ENCODE peak calls at places on chromosome 17, in ten cellular contexts. T, U, X, P, H, L, C, J, E and D are unnamed samples.

GRCh38 chr17:55587608-55588139 is 76.4 kb upstream of the SMIM36 start:
- DNase-seq in T (no peak), U (no peak), X (no peak), P (no peak), H (no peak), L (no peak), C (no peak), J (peak), E (no peak), D (no peak)

GRCh38 chr17:19273731-19274130 is 36.6 kb downstream of the EPN2 start:
- DNase-seq in T (no peak), U (no peak), X (no peak), P (no peak), H (no peak), L (no peak), C (no peak), J (no peak), E (no peak), D (no peak)

GRCh38 chr17:2453325-2453724 is 52.5 kb upstream of the MNT start:
- DNase-seq in T (no peak), U (no peak), X (no peak), P (no peak), H (no peak), L (no peak), C (no peak), J (no peak), E (no peak), D (no peak)

GRCh38 chr17:412211-413015 is 59.8 kb upstream of the RPH3AL start:
- DNase-seq in T (no peak), U (no peak), X (peak), P (no peak), H (no peak), L (no peak), C (no peak), J (peak), E (peak), D (peak)

GRCh38 chr17:42287305-42288077 is 807 bp upstream of the STAT5A start:
- DNase-seq in T (peak), U (no peak), X (peak), P (peak), H (peak), L (peak), C (no peak), J (peak), E (peak), D (no peak)

GRCh38 chr17:19867094-19867653 is 562 bp downstream of the ULK2 start:
- DNase-seq in T (peak), U (no peak), X (peak), P (peak), H (peak), L (peak), C (no peak), J (peak), E (peak), D (no peak)

GRCh38 chr17:80187090-80187489 is 17.3 kb downstream of the CARD14 start:
- DNase-seq in T (no peak), U (no peak), X (peak), P (no peak), H (no peak), L (no peak), C (no peak), J (peak), E (no peak), D (no peak)

GRCh38 chr17:12415031-12415430 is 250.7 kb upstream of the MYOCD start:
- DNase-seq in T (no peak), U (no peak), X (no peak), P (no peak), H (no peak), L (peak), C (no peak), J (peak), E (no peak), D (no peak)

GRCh38 chr17:78044280-78044835 is 84.2 kb downstream of the TMC6 start:
- DNase-seq in T (no peak), U (no peak), X (no peak), P (no peak), H (no peak), L (no peak), C (no peak), J (no peak), E (no peak), D (no peak)

GRCh38 chr17:21458036-21458435 is 81.9 kb downstream of the KCNJ12 start:
- DNase-seq in T (no peak), U (no peak), X (no peak), P (no peak), H (no peak), L (peak), C (no peak), J (no peak), E (no peak), D (no peak)

GRCh38 chr17:48954300-48954755 is 9.7 kb upstream of the SNF8 start:
- DNase-seq in T (no peak), U (no peak), X (no peak), P (no peak), H (no peak), L (no peak), C (no peak), J (peak), E (peak), D (no peak)

GRCh38 chr17:49438439-49438861 is 23.8 kb upstream of the PHB1 start:
- DNase-seq in T (no peak), U (no peak), X (no peak), P (no peak), H (no peak), L (no peak), C (no peak), J (no peak), E (no peak), D (no peak)

GRCh38 chr17:7011942-7012254 is 526 bp upstream of the RNASEK start:
- DNase-seq in T (no peak), U (no peak), X (no peak), P (no peak), H (no peak), L (no peak), C (no peak), J (no peak), E (no peak), D (no peak)

GRCh38 chr17:31373150-31374082 is 18.1 kb upstream of the RAB11FIP4 start:
- DNase-seq in T (no peak), U (no peak), X (peak), P (no peak), H (no peak), L (no peak), C (no peak), J (peak), E (peak), D (no peak)

GRCh38 chr17:80146121-80147034 is 550 bp downstream of the EIF4A3 start:
- DNase-seq in T (peak), U (no peak), X (peak), P (no peak), H (no peak), L (peak), C (no peak), J (peak), E (peak), D (no peak)

GRCh38 chr17:75540923-75541503 is 15.5 kb downstream of the LLGL2 start:
- DNase-seq in T (no peak), U (no peak), X (no peak), P (no peak), H (no peak), L (no peak), C (no peak), J (no peak), E (no peak), D (no peak)

GRCh38 chr17:40350410-40351184 is 13.9 kb downstream of the GJD3 start:
- DNase-seq in T (no peak), U (no peak), X (peak), P (no peak), H (peak), L (no peak), C (no peak), J (no peak), E (no peak), D (peak)

GRCh38 chr17:61122356-61122913 is 277.2 kb upstream of the TBX2 start:
- DNase-seq in T (no peak), U (no peak), X (no peak), P (no peak), H (no peak), L (no peak), C (no peak), J (no peak), E (no peak), D (no peak)

GRCh38 chr17:4204190-4204589 is 59.6 kb downstream of the ANKFY1 start:
- DNase-seq in T (no peak), U (no peak), X (peak), P (no peak), H (no peak), L (no peak), C (no peak), J (no peak), E (no peak), D (no peak)

GRCh38 chr17:62735027-62735651 is 73.0 kb downstream of the MARCHF10 start:
- DNase-seq in T (no peak), U (no peak), X (no peak), P (no peak), H (no peak), L (no peak), C (no peak), J (no peak), E (no peak), D (no peak)

GRCh38 chr17:19327039-19327776 is 35.3 kb downstream of the B9D1 start:
- DNase-seq in T (no peak), U (no peak), X (no peak), P (no peak), H (no peak), L (no peak), C (no peak), J (peak), E (no peak), D (no peak)

DNA sequence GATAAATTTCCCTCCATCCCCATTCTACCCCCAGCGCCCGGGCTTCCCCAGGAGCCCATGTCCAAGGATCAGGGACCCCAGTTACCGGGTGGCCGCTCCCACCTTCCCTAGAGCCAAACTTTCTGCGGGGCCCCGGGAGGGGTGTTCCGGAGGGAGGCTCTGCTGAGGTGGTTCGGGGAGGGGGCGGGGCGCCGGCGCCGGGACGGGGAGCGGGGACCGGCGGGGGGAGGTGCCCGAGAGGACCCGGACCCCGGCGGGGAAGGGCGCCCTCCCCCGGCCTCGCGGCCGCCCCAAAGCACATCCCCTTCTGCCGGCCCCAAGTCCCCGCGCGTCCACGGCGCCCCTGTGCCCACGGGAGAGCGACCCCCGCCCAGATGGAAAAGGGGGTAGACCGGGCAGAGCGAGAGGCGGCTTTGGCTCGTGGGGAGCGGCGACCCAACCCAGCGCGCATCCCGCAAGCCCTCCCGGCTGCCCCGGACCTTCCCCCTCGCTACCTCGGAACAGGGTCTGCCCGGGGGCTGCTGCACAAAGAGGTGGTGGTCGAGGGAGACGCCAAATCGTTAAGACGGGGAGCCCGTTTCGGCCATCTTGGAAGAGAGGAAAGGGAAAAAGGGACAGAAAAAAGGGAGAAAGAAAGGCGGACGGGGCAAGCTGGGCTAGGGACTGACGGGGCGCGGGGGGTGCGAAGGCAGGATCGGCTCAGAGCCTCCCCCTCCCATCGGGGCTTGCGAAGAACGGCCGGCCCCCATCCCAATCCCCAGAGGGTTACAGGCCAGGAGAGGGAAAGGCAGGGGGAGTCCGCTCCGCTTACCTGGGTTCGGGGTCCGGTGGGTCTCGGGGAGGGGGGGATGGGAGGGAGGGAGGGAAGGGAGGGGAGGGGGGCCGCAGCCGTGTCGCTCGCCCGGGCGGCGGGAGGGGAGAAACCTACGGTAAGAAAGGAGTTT is 479 bp downstream of the PCGF2 start:
- DNase-seq in T (peak), U (no peak), X (no peak), P (peak), H (peak), L (no peak), C (no peak), J (no peak), E (no peak), D (peak)
- TF ChIP-seq CTCF in T (no peak), U (no peak), X (no peak), P (no peak), H (peak), L (no peak), C (no peak), J (no peak), E (no peak), D (no peak)

GRCh38 chr17:50596191-50597037 is 35.9 kb downstream of the CACNA1G start:
- DNase-seq in T (no peak), U (no peak), X (no peak), P (no peak), H (no peak), L (no peak), C (no peak), J (no peak), E (no peak), D (no peak)
- TF ChIP-seq CTCF in T (no peak), U (no peak), X (no peak), P (peak), H (no peak), L (no peak), C (no peak), J (peak), E (peak), D (peak)

DNA sequence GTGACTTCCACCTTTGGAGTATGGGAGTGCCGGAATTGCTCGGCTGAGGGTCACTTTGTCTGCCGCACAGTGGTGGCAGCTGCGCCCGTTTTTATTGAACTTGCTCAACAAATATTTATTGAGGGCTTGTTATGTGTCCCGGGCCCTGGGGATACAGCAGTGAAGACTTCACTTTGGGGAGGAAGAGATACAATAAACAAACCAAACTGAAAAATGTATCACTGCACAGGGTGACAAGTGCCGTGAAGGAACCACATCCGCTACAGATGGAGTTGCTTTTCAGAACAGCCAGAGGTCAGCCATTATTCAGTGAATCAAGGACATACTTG is 185.6 kb downstream of the NTN1 start:
- DNase-seq in T (no peak), U (no peak), X (no peak), P (no peak), H (no peak), L (no peak), C (no peak), J (no peak), E (no peak), D (no peak)
- TF ChIP-seq CTCF in T (no peak), U (no peak), X (no peak), P (no peak), H (no peak), L (no peak), C (no peak), J (no peak), E (no peak), D (no peak)

GRCh38 chr17:28843810-28844137 is 1.2 kb upstream of the FAM222B start:
- DNase-seq in T (no peak), U (no peak), X (no peak), P (no peak), H (no peak), L (peak), C (no peak), J (no peak), E (no peak), D (no peak)

GRCh38 chr17:28841901-28842281 is 699 bp downstream of the FAM222B start:
- DNase-seq in T (no peak), U (no peak), X (no peak), P (no peak), H (no peak), L (no peak), C (no peak), J (no peak), E (peak), D (no peak)

GRCh38 chr17:28842282-28843012 is at the start of gene FAM222B:
- DNase-seq in T (peak), U (peak), X (peak), P (peak), H (peak), L (peak), C (no peak), J (peak), E (peak), D (peak)

GRCh38 chr17:28849281-28849680 is 5.5 kb upstream of the ERAL1 start:
- DNase-seq in T (no peak), U (no peak), X (no peak), P (peak), H (no peak), L (no peak), C (no peak), J (peak), E (peak), D (no peak)

DNA sequence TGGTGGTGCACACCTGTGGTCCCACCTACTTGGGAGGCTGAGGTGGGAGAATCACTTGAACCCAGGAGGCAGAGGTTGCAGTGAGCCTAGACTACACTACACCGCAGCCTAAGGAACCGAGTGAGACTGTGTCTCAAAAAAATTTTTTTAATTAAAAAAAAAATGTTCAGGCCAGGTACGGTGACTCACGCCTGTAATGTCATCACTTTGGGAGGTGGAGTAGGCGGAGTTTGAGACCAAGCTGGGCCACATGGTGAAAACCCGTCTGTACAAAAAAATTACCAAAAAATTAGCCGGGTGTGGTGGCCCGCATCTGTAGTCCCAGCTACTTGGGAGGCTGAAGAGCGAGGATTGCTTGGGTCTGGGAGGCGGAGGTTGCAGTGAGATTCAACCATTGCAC is 3.6 kb upstream of the FAM222B start:
- DNase-seq in T (no peak), U (no peak), X (no peak), P (peak), H (no peak), L (no peak), C (no peak), J (no peak), E (no peak), D (no peak)
- TF ChIP-seq CTCF in T (no peak), U (no peak), X (no peak), P (no peak), H (no peak), L (no peak), C (no peak), J (no peak), E (no peak), D (no peak)

GRCh38 chr17:81863123-81863675 is 2.9 kb upstream of the P4HB start:
- DNase-seq in T (no peak), U (no peak), X (no peak), P (no peak), H (no peak), L (no peak), C (no peak), J (peak), E (no peak), D (no peak)

GRCh38 chr17:81858170-81858966 is 2.0 kb downstream of the P4HB start:
- DNase-seq in T (no peak), U (no peak), X (peak), P (no peak), H (no peak), L (no peak), C (no peak), J (no peak), E (no peak), D (no peak)

GRCh38 chr17:81859906-81860755 is at the start of gene P4HB:
- DNase-seq in T (no peak), U (no peak), X (peak), P (no peak), H (peak), L (no peak), C (no peak), J (no peak), E (peak), D (no peak)

GRCh38 chr17:81858967-81859905 is 1.1 kb downstream of the P4HB start:
- DNase-seq in T (no peak), U (no peak), X (peak), P (no peak), H (no peak), L (no peak), C (no peak), J (peak), E (no peak), D (no peak)

GRCh38 chr17:81860756-81861568 is 627 bp upstream of the P4HB start:
- DNase-seq in T (peak), U (peak), X (peak), P (peak), H (peak), L (peak), C (peak), J (peak), E (peak), D (peak)
- TF ChIP-seq CTCF in T (no peak), U (no peak), X (no peak), P (no peak), H (peak), L (no peak), C (no peak), J (peak), E (no peak), D (no peak)

GRCh38 chr17:72076678-72077030 is 44.2 kb upstream of the SOX9 start:
- DNase-seq in T (no peak), U (no peak), X (no peak), P (no peak), H (no peak), L (no peak), C (no peak), J (no peak), E (no peak), D (no peak)

GRCh38 chr17:72075995-72076677 is 44.7 kb upstream of the SOX9 start:
- DNase-seq in T (no peak), U (no peak), X (no peak), P (no peak), H (no peak), L (no peak), C (no peak), J (no peak), E (no peak), D (no peak)

GRCh38 chr17:72079700-72080099 is 41.1 kb upstream of the SOX9 start:
- DNase-seq in T (no peak), U (no peak), X (no peak), P (no peak), H (no peak), L (no peak), C (no peak), J (peak), E (no peak), D (no peak)

GRCh38 chr17:72077326-72077960 is 43.4 kb upstream of the SOX9 start:
- DNase-seq in T (no peak), U (no peak), X (no peak), P (no peak), H (no peak), L (no peak), C (no peak), J (no peak), E (no peak), D (no peak)
- TF ChIP-seq CTCF in T (no peak), U (no peak), X (no peak), P (no peak), H (no peak), L (no peak), C (no peak), J (no peak), E (no peak), D (no peak)

GRCh38 chr17:16415031-16415924 is at the start of gene TRPV2:
- DNase-seq in T (peak), U (no peak), X (peak), P (peak), H (peak), L (no peak), C (no peak), J (no peak), E (no peak), D (no peak)
- TF ChIP-seq CTCF in T (peak), U (peak), X (no peak), P (peak), H (peak), L (no peak), C (peak), J (peak), E (no peak), D (peak)